ENCODE peak calls at places on chromosomes 11 and 22, in eight cellular contexts. Z, Q, M, W, A, D, F and R are unnamed samples.

GRCh38 chr11:19392321-19392720 is 151.6 kb upstream of the E2F8 start:
- DNase-seq in Z (no peak), Q (no peak), M (no peak), W (no peak), A (no peak), D (no peak), F (no peak), R (no peak)

GRCh38 chr22:40243891-40244290 is 66.2 kb downstream of the TNRC6B start:
- DNase-seq in Z (no peak), Q (no peak), M (no peak), W (no peak), A (no peak), D (no peak), F (no peak), R (peak)

GRCh38 chr11:33329705-33330329 is 72.6 kb downstream of the HIPK3 start:
- DNase-seq in Z (peak), Q (peak), M (peak), W (peak), A (no peak), D (peak), F (peak), R (peak)

GRCh38 chr22:30978304-30978962 is 9.4 kb downstream of the TUG1 start:
- DNase-seq in Z (no peak), Q (no peak), M (no peak), W (no peak), A (no peak), D (no peak), F (no peak), R (no peak)

GRCh38 chr11:43130616-43131015 is 181.2 kb upstream of the API5 start:
- DNase-seq in Z (no peak), Q (peak), M (no peak), W (no peak), A (no peak), D (no peak), F (no peak), R (no peak)

GRCh38 chr11:278001-278951 is at the start of gene NLRP6:
- DNase-seq in Z (peak), Q (no peak), M (no peak), W (no peak), A (no peak), D (no peak), F (no peak), R (no peak)

GRCh38 chr11:350723-351255 is 18.5 kb upstream of the B4GALNT4 start:
- DNase-seq in Z (peak), Q (no peak), M (no peak), W (no peak), A (no peak), D (peak), F (no peak), R (no peak)

GRCh38 chr11:10327254-10327653 is 22.4 kb downstream of the ADM start:
- DNase-seq in Z (no peak), Q (no peak), M (no peak), W (no peak), A (no peak), D (peak), F (no peak), R (no peak)

GRCh38 chr22:44211946-44212930 is 31.5 kb downstream of the PARVG start:
- DNase-seq in Z (no peak), Q (no peak), M (no peak), W (no peak), A (peak), D (peak), F (no peak), R (no peak)

GRCh38 chr11:25633230-25633629 is 698.7 kb upstream of the ANO3 start:
- DNase-seq in Z (no peak), Q (no peak), M (no peak), W (no peak), A (no peak), D (no peak), F (no peak), R (no peak)

GRCh38 chr11:77027275-77027674 is 6.9 kb upstream of the B3GNT6 start:
- DNase-seq in Z (no peak), Q (peak), M (no peak), W (no peak), A (no peak), D (no peak), F (no peak), R (no peak)

GRCh38 chr11:74819400-74819799 is 70.8 kb downstream of the RNF169 start:
- DNase-seq in Z (no peak), Q (no peak), M (no peak), W (no peak), A (no peak), D (no peak), F (no peak), R (no peak)

GRCh38 chr11:3196161-3197043 is 22.2 kb downstream of the MRGPRG start:
- DNase-seq in Z (no peak), Q (peak), M (no peak), W (no peak), A (no peak), D (no peak), F (no peak), R (no peak)

GRCh38 chr11:123065634-123066033 is 3.7 kb upstream of the HSPA8 start:
- DNase-seq in Z (no peak), Q (peak), M (no peak), W (no peak), A (no peak), D (no peak), F (no peak), R (no peak)

GRCh38 chr22:49101225-49101624 is 726.4 kb downstream of the BRD1 start:
- DNase-seq in Z (no peak), Q (no peak), M (no peak), W (no peak), A (no peak), D (no peak), F (no peak), R (no peak)

GRCh38 chr11:794013-794765 is 3.9 kb downstream of the SLC25A22 start:
- DNase-seq in Z (no peak), Q (no peak), M (no peak), W (no peak), A (no peak), D (no peak), F (no peak), R (no peak)

GRCh38 chr11:11691296-11692141 is 69.7 kb upstream of the GALNT18 start:
- DNase-seq in Z (no peak), Q (peak), M (peak), W (no peak), A (no peak), D (no peak), F (no peak), R (no peak)

GRCh38 chr22:49907807-49908206 is 10.4 kb downstream of the ALG12 start:
- DNase-seq in Z (no peak), Q (no peak), M (no peak), W (no peak), A (no peak), D (no peak), F (no peak), R (no peak)

GRCh38 chr11:126115253-126115540 is 52.5 kb upstream of the CDON start:
- DNase-seq in Z (no peak), Q (peak), M (peak), W (no peak), A (peak), D (peak), F (no peak), R (no peak)

GRCh38 chr11:65489706-65490310 is 9.0 kb upstream of the MALAT1 start:
- DNase-seq in Z (no peak), Q (peak), M (peak), W (no peak), A (peak), D (peak), F (no peak), R (no peak)

GRCh38 chr22:21590809-21591641 is 23.5 kb downstream of the UBE2L3 start:
- DNase-seq in Z (no peak), Q (no peak), M (no peak), W (no peak), A (no peak), D (no peak), F (no peak), R (peak)

GRCh38 chr11:47033439-47033838 is 96.9 kb downstream of the CSTPP1 start:
- DNase-seq in Z (no peak), Q (peak), M (no peak), W (no peak), A (no peak), D (no peak), F (no peak), R (no peak)

GRCh38 chr11:34354782-34355181 is 3.0 kb downstream of the ABTB2 start:
- DNase-seq in Z (no peak), Q (peak), M (no peak), W (no peak), A (no peak), D (peak), F (no peak), R (no peak)

GRCh38 chr11:130379276-130379675 is 49.1 kb downstream of the ADAMTS8 start:
- DNase-seq in Z (no peak), Q (no peak), M (no peak), W (no peak), A (no peak), D (no peak), F (no peak), R (no peak)

GRCh38 chr22:45997775-45998637 is 21.0 kb upstream of the WNT7B start:
- DNase-seq in Z (peak), Q (peak), M (peak), W (no peak), A (no peak), D (no peak), F (no peak), R (no peak)

GRCh38 chr11:1165256-1166041 is 7.7 kb downstream of the MUC5AC start:
- DNase-seq in Z (no peak), Q (no peak), M (no peak), W (no peak), A (no peak), D (no peak), F (no peak), R (no peak)

GRCh38 chr11:85893378-85893777 is 38.2 kb downstream of the CCDC83 start:
- DNase-seq in Z (no peak), Q (peak), M (no peak), W (no peak), A (no peak), D (no peak), F (no peak), R (no peak)